ENCODE peak calls at places on chromosomes 12 and 14, in nine cellular contexts. S is esophagus squamous epithelium; T is sigmoid colon; L is cardiac muscle cell; W is HCT116; D is psoas muscle; Q is body of pancreas; V is CD4-positive, alpha-beta memory T cell; Y is PC-9. R is an unnamed sample.

GRCh38 chr14:95533391-95533821 is 1.4 kb upstream of the GLRX5 start:
- DNase-seq in S (no peak), T (no peak), L (peak; percentile 64), W (no peak), D (no peak), Q (no peak), V (peak; percentile 55), Y (no peak), R (no peak)

GRCh38 chr14:81449576-81449975 is 49.5 kb upstream of the STON2 start:
- DNase-seq in S (no peak), T (peak; percentile 22), L (no peak), W (no peak), D (no peak), Q (no peak), V (no peak), Y (no peak), R (no peak)

GRCh38 chr14:58665773-58666500 is 28.2 kb downstream of the DACT1 start:
- DNase-seq in S (no peak), T (no peak), L (peak; percentile 6), W (no peak), D (no peak), Q (no peak), V (no peak), Y (no peak), R (no peak)

GRCh38 chr14:35387713-35388579 is 16.6 kb downstream of the NFKBIA start:
- DNase-seq in S (no peak), T (no peak), L (no peak), W (no peak), D (no peak), Q (no peak), V (no peak), Y (no peak), R (no peak)

GRCh38 chr12:23055004-23055403 is 430.0 kb downstream of the ETNK1 start:
- DNase-seq in S (no peak), T (no peak), L (peak; percentile 23), W (peak; percentile 8), D (no peak), Q (peak; percentile 20), V (no peak), Y (peak; percentile 2), R (no peak)

GRCh38 chr14:69040343-69040742 is 61.2 kb upstream of the ACTN1 start:
- DNase-seq in S (no peak), T (no peak), L (no peak), W (no peak), D (no peak), Q (no peak), V (no peak), Y (no peak), R (no peak)

GRCh38 chr12:105672576-105672975 is 342.1 kb downstream of the C12orf75 start:
- DNase-seq in S (no peak), T (peak; percentile 90), L (peak; percentile 10), W (no peak), D (peak; percentile 60), Q (peak; percentile 30), V (no peak), Y (no peak), R (peak; percentile 95)

GRCh38 chr14:105005929-105006830 is 14.7 kb downstream of the CDCA4 start:
- DNase-seq in S (no peak), T (no peak), L (no peak), W (no peak), D (no peak), Q (no peak), V (no peak), Y (no peak), R (peak; percentile 15)

GRCh38 chr12:92668739-92669138 is 34.0 kb upstream of the PLEKHG7 start:
- DNase-seq in S (no peak), T (no peak), L (no peak), W (no peak), D (no peak), Q (no peak), V (no peak), Y (no peak), R (no peak)

GRCh38 chr12:92675092-92675865 is 27.5 kb upstream of the PLEKHG7 start:
- DNase-seq in S (no peak), T (no peak), L (no peak), W (no peak), D (no peak), Q (no peak), V (no peak), Y (no peak), R (no peak)

GRCh38 chr12:92676710-92677109 is 26.1 kb upstream of the PLEKHG7 start:
- DNase-seq in S (no peak), T (no peak), L (no peak), W (no peak), D (no peak), Q (no peak), V (no peak), Y (no peak), R (no peak)

GRCh38 chr12:92673756-92674155 is 29.0 kb upstream of the PLEKHG7 start:
- DNase-seq in S (no peak), T (no peak), L (no peak), W (no peak), D (no peak), Q (no peak), V (no peak), Y (no peak), R (no peak)

DNA sequence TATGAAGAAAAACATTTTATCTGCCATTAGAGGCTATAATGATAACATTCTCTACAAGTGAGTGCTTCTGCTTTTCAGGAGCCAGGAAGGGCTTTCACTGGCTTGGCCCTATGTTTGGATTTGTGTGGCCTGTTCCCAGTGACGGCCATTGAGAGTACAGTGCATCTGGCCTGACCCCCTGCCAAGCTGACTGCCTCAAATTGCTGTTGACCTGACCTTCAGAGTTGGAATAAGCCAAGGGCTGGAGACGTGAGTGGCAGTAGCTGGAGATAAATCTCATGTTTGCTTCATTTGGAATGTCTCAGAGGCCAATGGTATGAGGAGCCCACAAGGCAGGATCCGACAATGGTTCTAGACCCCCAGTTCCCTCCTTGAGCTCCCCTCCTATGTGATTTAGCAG is 28.3 kb upstream of the PLEKHG7 start:
- DNase-seq in S (no peak), T (no peak), L (no peak), W (no peak), D (no peak), Q (no peak), V (no peak), Y (no peak), R (no peak)
- H3K4me3 ChIP-seq in S (no peak overlapping the region), T (no peak overlapping the region), L (no peak overlapping the region), W (no peak overlapping the region), D (no peak overlapping the region), Q (no peak overlapping the region), V (no peak overlapping the region), Y (no peak overlapping the region), R (no peak overlapping the region)

DNA sequence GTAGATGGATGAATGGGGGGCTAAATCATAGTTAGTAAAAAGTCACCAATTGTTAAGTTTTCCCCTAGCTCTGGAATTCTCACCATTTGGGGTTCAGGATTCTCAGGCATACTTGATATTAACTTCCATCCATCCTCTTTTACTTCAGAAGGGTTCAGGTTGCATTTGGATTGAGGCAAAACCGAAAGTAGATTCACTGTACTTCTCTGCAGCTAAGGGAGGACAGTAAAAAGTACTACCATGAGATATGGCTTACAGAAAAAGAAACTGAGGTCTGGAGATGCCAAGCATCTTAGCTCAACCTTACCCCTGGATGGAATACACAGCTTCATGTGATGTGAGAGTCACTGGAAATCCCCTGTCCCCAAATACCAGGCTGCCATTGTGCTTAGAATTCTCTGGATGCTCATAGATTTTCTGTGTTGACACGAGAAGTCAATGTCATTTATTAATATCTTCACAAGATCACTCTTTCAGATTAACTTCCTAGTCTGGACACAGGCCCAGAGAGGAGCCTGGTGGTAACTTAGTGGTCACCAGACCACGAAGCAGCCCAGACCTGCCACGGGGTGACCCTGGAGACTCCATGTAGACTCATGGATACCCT is 87.1 kb downstream of the SSPN start:
- DNase-seq in S (no peak), T (no peak), L (no peak), W (no peak), D (no peak), Q (no peak), V (no peak), Y (no peak), R (no peak)
- H3K27ac ChIP-seq in S (no peak overlapping the region), T (no peak overlapping the region), L (no peak overlapping the region), W (no peak overlapping the region), D (no peak overlapping the region), Q (no peak overlapping the region), V (no peak overlapping the region), Y (no peak overlapping the region), R (no peak overlapping the region)

GRCh38 chr12:133106253-133106652 is 23.8 kb downstream of the ZNF891 start:
- DNase-seq in S (no peak), T (no peak), L (peak; percentile 9), W (no peak), D (no peak), Q (no peak), V (no peak), Y (no peak), R (no peak)

GRCh38 chr12:133105620-133106019 is 24.5 kb downstream of the ZNF891 start:
- DNase-seq in S (no peak), T (no peak), L (peak; percentile 11), W (no peak), D (no peak), Q (no peak), V (no peak), Y (no peak), R (no peak)

GRCh38 chr12:133108150-133108549 is 21.9 kb downstream of the ZNF891 start:
- DNase-seq in S (no peak), T (no peak), L (no peak), W (no peak), D (no peak), Q (no peak), V (no peak), Y (no peak), R (no peak)

GRCh38 chr12:133107121-133107520 is 23.0 kb downstream of the ZNF891 start:
- DNase-seq in S (no peak), T (no peak), L (no peak), W (no peak), D (no peak), Q (no peak), V (no peak), Y (no peak), R (no peak)
- H3K9me3 ChIP-seq in S (peaks cover 100% of the 10 kb centered on the region), T (peaks cover 95% of the 10 kb centered on the region), L (peaks cover 41% of the 10 kb centered on the region), W (peaks cover 34% of the 10 kb centered on the region), D (peaks cover 99% of the 10 kb centered on the region), Q (peaks cover 89% of the 10 kb centered on the region), V (peaks cover 9% of the 10 kb centered on the region), Y (peaks cover 79% of the 10 kb centered on the region), R (peaks cover 15% of the 10 kb centered on the region)

GRCh38 chr14:92656306-92656705 is 92.1 kb downstream of the LGMN start:
- DNase-seq in S (no peak), T (no peak), L (no peak), W (no peak), D (no peak), Q (no peak), V (no peak), Y (no peak), R (no peak)

GRCh38 chr14:92654206-92654901 is 94.1 kb downstream of the LGMN start:
- DNase-seq in S (no peak), T (no peak), L (no peak), W (no peak), D (no peak), Q (no peak), V (no peak), Y (no peak), R (no peak)

GRCh38 chr14:92653162-92653651 is 95.2 kb downstream of the LGMN start:
- DNase-seq in S (no peak), T (no peak), L (no peak), W (no peak), D (no peak), Q (no peak), V (no peak), Y (no peak), R (no peak)

GRCh38 chr14:92655802-92656201 is 92.6 kb downstream of the LGMN start:
- DNase-seq in S (no peak), T (no peak), L (no peak), W (no peak), D (no peak), Q (no peak), V (no peak), Y (no peak), R (no peak)

GRCh38 chr14:92655372-92655771 is 93.1 kb downstream of the LGMN start:
- DNase-seq in S (no peak), T (no peak), L (no peak), W (no peak), D (no peak), Q (no peak), V (no peak), Y (no peak), R (no peak)
- H3K4me3 ChIP-seq in S (no peak overlapping the region), T (peak overlapping the region; percentile 38), L (no peak overlapping the region), W (no peak overlapping the region), D (no peak overlapping the region), Q (no peak overlapping the region), V (peak overlapping the region; percentile 54), Y (no peak overlapping the region), R (no peak overlapping the region)